ENCODE peak calls at places on chromosomes 6 and 20, in ten cellular contexts. J is CD8-positive, alpha-beta memory T cell; N is left ventricle myocardium inferior; I is kidney; K is tibial nerve; C is fibroblast of lung; X is GM23248; Y is neuronal stem cell; U is Peyer's patch; O is CD4-positive, alpha-beta memory T cell. F is an unnamed sample.
A peak's percentile ranks its signal among the peaks of the same experiment; 100 is the strongest.

GRCh38 chr6:152121910-152122309 is 314.4 kb downstream of the ESR1 start:
- DNase-seq in I (no peak), N (no peak), O (no peak), J (no peak), K (no peak), C (no peak), X (no peak), Y (no peak), U (no peak), F (no peak)

GRCh38 chr6:3884007-3884745 is 35.0 kb downstream of the FAM50B start:
- DNase-seq in K (no peak), O (no peak), N (no peak), X (peak; percentile 80), Y (no peak), C (peak; percentile 75), J (no peak), I (no peak), U (no peak), F (no peak)

GRCh38 chr6:27129095-27129815 is 118.2 kb upstream of the PRSS16 start:
- DNase-seq in I (no peak), J (no peak), U (no peak), X (no peak), K (no peak), C (no peak), O (no peak), Y (no peak), N (no peak), F (no peak)

GRCh38 chr6:145502417-145502816 is 232.9 kb downstream of the EPM2A start:
- DNase-seq in I (no peak), Y (no peak), O (no peak), C (no peak), N (no peak), U (no peak), J (no peak), X (peak; percentile 12), K (no peak), F (no peak)

GRCh38 chr20:38724603-38725457 is 544 bp downstream of the SLC32A1 start:
- DNase-seq in O (peak; percentile 8), J (no peak), C (no peak), I (no peak), N (no peak), X (no peak), Y (no peak), U (no peak), K (no peak), F (no peak)

GRCh38 chr6:51718533-51718932 is 368.9 kb downstream of the PKHD1 start:
- DNase-seq in I (no peak), K (no peak), N (no peak), Y (no peak), J (no peak), C (no peak), U (no peak), X (no peak), O (no peak), F (no peak)

GRCh38 chr6:118485601-118486550 is 62.2 kb upstream of the PLN start:
- DNase-seq in K (no peak), O (no peak), J (no peak), U (no peak), Y (no peak), N (no peak), I (no peak), X (peak; percentile 12), C (peak; percentile 30), F (no peak)

GRCh38 chr6:31861919-31862343 is 690 bp downstream of the NEU1 start:
- DNase-seq in K (no peak), I (no peak), C (no peak), J (no peak), Y (no peak), N (no peak), X (no peak), U (no peak), O (no peak), F (no peak)

GRCh38 chr6:166960609-166960978 is 4.2 kb upstream of the RNASET2 start:
- DNase-seq in C (no peak), Y (no peak), J (no peak), X (no peak), O (no peak), I (no peak), U (no peak), N (no peak), K (no peak), F (no peak)

GRCh38 chr20:19784511-19785172 is 26.6 kb downstream of the RIN2 start:
- DNase-seq in I (peak; percentile 80), O (peak; percentile 39), N (peak; percentile 53), U (no peak), C (peak; percentile 83), K (no peak), X (peak; percentile 88), Y (peak; percentile 66), J (no peak), F (no peak)

GRCh38 chr6:47093169-47093568 is 51.0 kb upstream of the ADGRF1 start:
- DNase-seq in N (no peak), K (no peak), C (no peak), J (no peak), U (peak; percentile 63), I (no peak), Y (no peak), O (no peak), X (no peak), F (no peak)
- H3K27ac ChIP-seq in N (peak overlapping the region; percentile 22), K (no peak overlapping the region), C (no peak overlapping the region), J (no peak overlapping the region), U (peak overlapping the region; percentile 42), I (no peak overlapping the region), Y (no peak overlapping the region), O (no peak overlapping the region), X (no peak overlapping the region), F (no peak overlapping the region)

DNA sequence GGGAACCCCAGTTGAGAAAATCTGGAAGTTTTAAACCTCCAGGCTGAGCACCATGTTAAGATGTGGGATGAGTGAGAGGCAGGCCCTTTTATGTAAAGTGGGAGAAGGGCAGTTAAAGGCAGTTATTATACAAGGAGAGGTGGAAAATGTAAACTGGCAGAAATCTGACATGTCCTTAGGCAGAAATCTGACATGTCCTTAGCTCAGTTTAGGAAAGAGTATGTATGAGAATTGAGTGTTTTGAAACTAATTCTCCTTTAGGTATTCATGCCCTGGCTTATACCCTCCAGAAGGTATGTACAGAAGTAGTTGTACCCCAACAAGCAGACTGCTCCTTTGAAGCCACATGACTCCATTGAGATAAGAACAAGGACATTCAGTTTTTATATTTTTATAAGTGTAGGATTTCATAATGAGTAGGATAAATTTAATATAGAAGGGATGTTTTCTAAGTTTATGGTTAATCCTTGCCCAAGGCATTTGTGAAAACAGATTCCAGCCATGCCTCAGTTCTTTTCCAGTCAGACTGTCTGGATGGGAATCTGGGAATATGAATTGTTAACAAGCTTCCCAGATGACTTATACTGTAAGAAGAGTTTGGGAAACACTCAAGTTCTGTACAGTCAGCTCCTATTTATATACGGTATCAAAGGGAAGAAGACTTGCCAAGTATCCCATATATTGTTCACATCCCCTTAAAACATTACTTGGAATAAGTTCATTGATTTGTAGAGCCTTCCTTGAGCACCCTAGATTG is 87.7 kb downstream of the SCAND1 start:
- DNase-seq in K (no peak), N (no peak), O (no peak), J (no peak), Y (no peak), X (peak; percentile 62), U (no peak), I (no peak), C (peak; percentile 88), F (no peak)
- H3K27ac ChIP-seq in K (no peak overlapping the region), N (no peak overlapping the region), O (no peak overlapping the region), J (no peak overlapping the region), Y (no peak overlapping the region), X (peak overlapping the region; percentile 79), U (no peak overlapping the region), I (no peak overlapping the region), C (no peak overlapping the region), F (no peak overlapping the region)

DNA sequence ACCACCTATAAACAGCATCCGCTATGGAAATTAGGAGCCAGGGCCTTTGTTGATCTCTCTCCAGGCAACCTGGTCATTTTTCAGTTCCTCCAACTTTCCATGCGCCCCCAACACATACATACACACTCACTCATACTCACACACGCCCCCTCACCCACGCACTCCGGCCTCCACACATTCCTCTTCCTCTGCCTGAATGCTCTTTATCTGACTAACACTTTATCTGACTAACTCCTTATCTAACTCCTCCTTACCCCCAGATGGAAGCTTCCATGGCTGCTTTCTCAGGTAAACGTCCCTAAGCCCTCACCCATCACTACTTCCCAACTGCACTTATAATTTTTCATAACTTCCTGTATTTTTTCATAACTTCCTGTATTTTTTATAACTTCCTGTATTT is 17.4 kb downstream of the CASS4 start:
- DNase-seq in N (no peak), C (peak; percentile 94), U (no peak), J (no peak), K (no peak), X (peak; percentile 84), I (no peak), Y (no peak), O (no peak), F (no peak)
- H3K27ac ChIP-seq in N (no peak overlapping the region), C (peak overlapping the region; percentile 98), U (no peak overlapping the region), J (no peak overlapping the region), K (no peak overlapping the region), X (peak overlapping the region; percentile 87), I (no peak overlapping the region), Y (no peak overlapping the region), O (peak overlapping the region; percentile 54), F (peak overlapping the region; percentile 54)

GRCh38 chr6:140415266-140415665 is 1040.8 kb upstream of the CITED2 start:
- DNase-seq in X (no peak), C (no peak), Y (no peak), N (no peak), O (no peak), J (no peak), I (no peak), K (no peak), U (no peak), F (no peak)
- H3K27ac ChIP-seq in X (no peak overlapping the region), C (no peak overlapping the region), Y (no peak overlapping the region), N (no peak overlapping the region), O (no peak overlapping the region), J (no peak overlapping the region), I (no peak overlapping the region), K (no peak overlapping the region), U (no peak overlapping the region), F (no peak overlapping the region)

GRCh38 chr20:47150403-47151152 is 205.9 kb downstream of the ZMYND8 start:
- DNase-seq in O (no peak), J (no peak), N (peak; percentile 46), K (peak; percentile 53), U (peak; percentile 63), I (no peak), C (peak; percentile 70), Y (peak; percentile 71), X (peak; percentile 85), F (no peak)
- H3K27ac ChIP-seq in O (no peak overlapping the region), J (no peak overlapping the region), N (no peak overlapping the region), K (no peak overlapping the region), U (no peak overlapping the region), I (no peak overlapping the region), C (no peak overlapping the region), Y (no peak overlapping the region), X (no peak overlapping the region), F (no peak overlapping the region)